ENCODE peak calls at places on chromosomes 13 and 19, in five cellular contexts. N, Z, U, E and W are unnamed samples. For H3K4me1, the result is how much of the 10 kb centered on the place peaks cover.

GRCh38 chr19:52735734-52736133 is 890 bp upstream of the ZNF611 start:
- DNase-seq in N (no peak), Z (peak), U (peak), E (no peak), W (peak)

GRCh38 chr19:44737238-44738160 is 11.0 kb upstream of the BCL3 start:
- DNase-seq in U (peak), Z (no peak), E (no peak), N (no peak), W (no peak)

GRCh38 chr19:46863818-46864629 is 3.2 kb downstream of the ARHGAP35 start:
- DNase-seq in N (no peak), E (peak), U (peak), Z (no peak), W (no peak)

GRCh38 chr19:45772912-45773311 is 3.9 kb upstream of the SIX5 start:
- DNase-seq in U (no peak), N (no peak), E (no peak), Z (no peak), W (no peak)

GRCh38 chr19:47514151-47514868 is 553 bp downstream of the NAPA start:
- DNase-seq in N (no peak), Z (no peak), E (no peak), U (peak), W (no peak)

GRCh38 chr19:15374796-15375440 is 4.7 kb downstream of the AKAP8 start:
- DNase-seq in N (no peak), Z (no peak), U (peak), E (no peak), W (peak)

GRCh38 chr19:7942981-7943443 is 454 bp downstream of the TIMM44 start:
- DNase-seq in Z (no peak), N (no peak), U (peak), E (no peak), W (no peak)

GRCh38 chr13:75795274-75795673 is 159.1 kb downstream of the LMO7 start:
- DNase-seq in U (no peak), E (no peak), Z (no peak), N (no peak), W (no peak)

GRCh38 chr13:52615817-52616216 is 26.4 kb upstream of the HNRNPA1L2 start:
- DNase-seq in Z (no peak), U (no peak), E (peak), N (no peak), W (no peak)

GRCh38 chr19:12156254-12157058 is at the start of gene ZNF625:
- DNase-seq in Z (peak), E (peak), U (peak), N (peak), W (peak)

GRCh38 chr19:5060591-5061339 is 91.9 kb downstream of the KDM4B start:
- DNase-seq in N (no peak), Z (no peak), U (no peak), E (no peak), W (no peak)

GRCh38 chr19:58569943-58570670 is 3.0 kb downstream of the MZF1 start:
- DNase-seq in Z (peak), U (peak), E (no peak), N (no peak), W (no peak)

GRCh38 chr13:41505209-41505835 is 48.0 kb downstream of the RGCC start:
- DNase-seq in U (no peak), N (no peak), E (no peak), Z (no peak), W (no peak)

GRCh38 chr13:31110617-31111016 is 51.1 kb downstream of the HSPH1 start:
- DNase-seq in N (no peak), Z (no peak), U (no peak), E (no peak), W (no peak)

GRCh38 chr19:50869479-50869878 is 3.8 kb upstream of the KLK2 start:
- DNase-seq in Z (no peak), E (no peak), U (no peak), N (no peak), W (no peak)

GRCh38 chr19:47275866-47276461 is 1.3 kb downstream of the INAFM1 start:
- DNase-seq in U (peak), N (no peak), Z (no peak), E (no peak), W (peak)

GRCh38 chr13:57264965-57265364 is 98.0 kb downstream of the PRR20E start:
- DNase-seq in N (no peak), E (no peak), U (no peak), Z (no peak), W (no peak)

GRCh38 chr19:13132471-13133166 is 14.6 kb downstream of the NACC1 start:
- DNase-seq in N (no peak), U (no peak), Z (no peak), E (no peak), W (no peak)

GRCh38 chr19:30284209-30284608 is 88.0 kb upstream of the ZNF536 start:
- DNase-seq in E (no peak), Z (no peak), N (no peak), U (no peak), W (no peak)

GRCh38 chr13:50636007-50636704 is 207.3 kb downstream of the DLEU7 start:
- DNase-seq in E (no peak), Z (no peak), U (no peak), N (no peak), W (no peak)

GRCh38 chr19:48739835-48740704 is at the start of gene RASIP1:
- DNase-seq in E (no peak), U (peak), Z (no peak), N (no peak), W (no peak)

GRCh38 chr13:103431880-103432279 is 365.7 kb upstream of the SLC10A2 start:
- DNase-seq in N (no peak), Z (no peak), E (peak), U (no peak), W (no peak)

GRCh38 chr13:72648513-72649065 is 78.8 kb downstream of the MZT1 start:
- DNase-seq in N (no peak), E (peak), Z (no peak), U (no peak), W (no peak)

GRCh38 chr13:97348569-97349100 is 85.3 kb upstream of the RAP2A start:
- DNase-seq in N (no peak), E (no peak), U (no peak), Z (no peak), W (no peak)

GRCh38 chr19:43755256-43755801 is 567 bp upstream of the SMG9 start:
- DNase-seq in E (peak), N (no peak), Z (peak), U (peak), W (no peak)

DNA sequence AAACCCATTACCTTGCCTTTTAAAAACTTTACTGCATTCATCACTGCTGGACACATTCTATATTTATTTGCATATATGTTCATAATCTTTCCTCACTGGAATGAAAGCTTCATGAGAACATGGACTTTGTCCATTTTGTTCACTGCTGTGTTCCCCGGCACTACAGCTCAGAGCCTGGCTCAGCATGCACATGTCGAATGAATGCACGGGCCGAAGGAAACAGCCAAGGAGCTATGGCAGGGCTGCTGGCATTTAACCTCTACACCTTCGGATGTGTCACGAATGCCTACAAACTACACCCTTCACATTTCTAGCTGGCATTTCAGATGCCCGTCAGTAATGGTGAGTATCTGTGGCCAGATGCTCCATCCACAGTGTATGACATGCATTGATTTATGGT is 7.6 kb downstream of the MTIF3 start:
- DNase-seq in U (no peak), N (no peak), Z (no peak), E (no peak), W (no peak)
- H3K4me1 ChIP-seq in U (under half), N (under half), Z (under half), E (under half), W (under half)

DNA sequence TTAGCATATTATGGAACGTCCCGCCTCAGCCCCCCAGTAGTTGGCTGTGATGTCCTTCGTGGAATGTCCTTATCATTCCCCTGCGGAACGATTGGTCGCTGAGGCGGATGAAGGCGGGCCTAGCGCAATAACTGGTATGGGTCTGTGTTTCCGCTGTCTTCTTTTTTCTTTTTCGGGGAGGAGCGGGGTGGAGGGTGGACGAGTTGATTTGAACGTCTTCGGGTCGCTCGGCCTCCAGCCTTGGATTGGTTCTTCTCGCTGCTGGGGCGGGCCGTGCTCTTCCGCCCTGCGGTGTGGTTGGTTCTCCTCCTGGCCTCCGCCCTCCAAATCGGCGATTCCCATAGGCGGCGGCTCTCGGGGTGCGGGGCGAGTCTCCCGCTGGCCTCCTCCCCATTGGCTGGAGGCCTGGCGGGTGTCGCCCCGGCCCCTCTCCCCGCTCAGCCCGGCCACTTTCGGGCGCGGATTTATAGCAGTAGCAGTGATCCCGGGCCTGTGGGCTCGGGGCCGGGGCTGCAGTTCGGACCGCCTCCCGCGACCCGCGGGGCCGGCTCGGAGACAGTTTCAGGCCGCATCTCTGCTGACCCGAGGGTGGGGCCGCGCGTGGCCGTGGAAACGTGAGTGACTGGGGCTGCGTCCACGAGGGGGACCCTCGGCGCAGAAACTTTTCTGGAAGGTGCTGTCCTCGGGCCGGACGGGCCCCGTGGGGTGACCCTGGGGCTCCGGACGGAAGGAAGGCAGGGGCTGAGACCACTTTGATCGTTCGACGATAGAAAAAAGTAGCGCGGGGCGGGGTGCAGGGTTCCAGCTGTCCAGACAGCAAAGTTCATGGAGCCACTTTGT is 2.1 kb downstream of the ING1 start:
- DNase-seq in N (peak), E (peak), Z (peak), U (peak), W (peak)
- TF ChIP-seq CTCF in N (peak), E (peak), Z (no peak), U (peak), W (peak)

GRCh38 chr13:24738366-24738847 is 25.6 kb upstream of the RNF17 start:
- DNase-seq in N (no peak), E (no peak), U (no peak), Z (no peak), W (no peak)

GRCh38 chr13:24737042-24737441 is 26.9 kb upstream of the RNF17 start:
- DNase-seq in Z (no peak), E (no peak), N (no peak), U (no peak), W (no peak)

GRCh38 chr13:24740014-24740890 is 23.7 kb upstream of the RNF17 start:
- DNase-seq in E (no peak), U (no peak), Z (no peak), N (no peak), W (no peak)

DNA sequence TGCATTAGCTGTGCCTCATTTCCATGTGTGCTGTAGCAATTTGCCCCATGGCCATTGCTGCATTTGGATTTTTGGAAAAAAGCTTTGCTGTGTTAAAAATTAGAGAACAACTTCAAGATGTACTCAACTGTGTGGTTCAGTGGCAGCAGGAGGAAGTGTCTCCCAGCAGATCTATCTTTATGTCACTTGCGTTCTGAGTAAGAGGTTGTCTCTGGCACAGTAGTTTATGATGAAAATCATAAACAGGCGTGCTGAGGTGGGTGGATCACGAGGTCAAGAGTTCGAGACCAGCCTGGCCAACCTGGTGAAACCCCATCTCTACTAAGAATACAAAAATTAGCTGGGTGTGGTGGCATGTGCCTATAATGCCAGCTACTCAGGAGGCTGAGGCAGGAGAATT is 29.0 kb upstream of the RNF17 start:
- DNase-seq in U (no peak), E (no peak), Z (no peak), N (no peak), W (no peak)
- H3K27ac ChIP-seq in U (no peak), E (no peak), Z (no peak), N (no peak), W (no peak)

GRCh38 chr19:19417618-19418270 is 12.3 kb downstream of the GATAD2A start:
- DNase-seq in Z (no peak), N (no peak), U (no peak), E (no peak), W (no peak)

GRCh38 chr19:19421326-19421725 is 15.9 kb downstream of the GATAD2A start:
- DNase-seq in U (no peak), Z (no peak), N (no peak), E (no peak), W (no peak)

GRCh38 chr19:19418548-19419260 is 13.2 kb downstream of the GATAD2A start:
- DNase-seq in E (no peak), U (no peak), N (no peak), Z (no peak), W (no peak)

GRCh38 chr19:19420570-19421301 is 15.3 kb downstream of the GATAD2A start:
- DNase-seq in E (peak), N (no peak), U (peak), Z (no peak), W (no peak)

GRCh38 chr19:19416280-19416679 is 10.8 kb downstream of the GATAD2A start:
- DNase-seq in U (no peak), E (no peak), N (no peak), Z (no peak), W (no peak)
- H3K4me1 ChIP-seq in U (under half), E (under half), N (under half), Z (under half), W (under half)

GRCh38 chr19:35744688-35745327 is 410 bp downstream of the U2AF1L4 start:
- DNase-seq in Z (peak), U (peak), E (peak), N (peak), W (peak)
- TF ChIP-seq CTCF in Z (peak), U (peak), E (peak), N (peak), W (peak)

GRCh38 chr13:110523838-110524237 is 37.7 kb downstream of the RAB20 start:
- DNase-seq in E (no peak), Z (no peak), U (no peak), N (no peak), W (no peak)
- H3K27ac ChIP-seq in E (no peak), Z (no peak), U (peak), N (peak), W (peak)

DNA sequence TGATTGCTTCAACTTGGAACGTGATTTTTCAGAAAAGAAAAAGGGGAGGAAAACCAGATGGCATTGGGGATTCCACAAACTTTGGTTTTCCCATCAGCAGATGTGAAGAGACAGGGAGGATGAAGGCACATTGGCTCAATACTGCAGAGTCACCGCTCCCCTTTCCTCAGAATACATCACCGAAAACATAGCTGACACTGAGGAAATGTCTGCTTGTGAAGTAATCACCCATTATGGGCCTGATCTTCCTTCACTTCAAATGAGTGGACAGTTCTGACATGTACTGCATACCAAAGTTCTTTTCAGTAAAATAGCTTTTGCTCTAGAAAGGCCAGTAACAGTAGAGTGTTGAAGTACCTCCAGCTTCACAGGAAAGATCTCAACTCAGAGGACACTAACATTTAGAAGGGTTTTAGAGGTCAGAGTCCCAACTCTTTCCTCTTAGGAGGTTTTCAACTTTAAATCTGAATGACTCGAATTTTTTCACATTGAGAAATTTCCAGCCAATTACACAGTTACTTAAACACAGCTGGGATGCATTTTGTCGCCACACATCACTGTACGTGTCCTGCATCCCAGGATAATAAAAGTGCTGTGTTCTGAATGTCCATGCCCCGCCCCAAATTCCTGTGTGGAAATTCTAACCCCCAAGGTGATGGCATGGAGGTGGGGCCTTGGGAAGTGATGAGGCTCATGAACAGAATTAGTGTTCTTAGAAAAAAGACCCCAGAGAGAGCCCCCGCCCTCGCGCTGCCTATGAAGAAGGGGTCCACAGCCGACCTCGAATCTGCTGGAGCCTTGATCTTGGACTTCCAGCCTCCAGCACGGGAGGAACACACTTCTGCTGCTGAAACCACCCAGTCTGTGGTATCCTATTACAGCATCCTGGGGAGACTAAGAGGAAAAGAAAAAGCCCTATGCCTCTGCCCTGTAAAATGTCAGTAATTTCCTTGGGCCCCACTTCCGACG is 77.7 kb downstream of the COL4A1 start:
- DNase-seq in N (no peak), E (peak), Z (no peak), U (no peak), W (no peak)
- H3K4me1 ChIP-seq in N (half or more), E (under half), Z (under half), U (under half), W (under half)